ENCODE peak calls at places on chromosomes 7 and 10, in four cellular contexts. X is HCT116, S is IMR-90, O is heart left ventricle. B is an unnamed sample.

GRCh38 chr10:133163889-133164815 is 4.1 kb downstream of the KNDC1 start:
- DNase-seq in S (no peak), O (peak), X (no peak), B (no peak)

GRCh38 chr10:122374859-122375721 is 582 bp downstream of the PLEKHA1 start:
- DNase-seq in O (peak), S (peak), X (peak), B (peak)

GRCh38 chr10:132232553-132232949 is 45.8 kb downstream of the DPYSL4 start:
- DNase-seq in S (no peak), O (peak), X (no peak), B (peak)

GRCh38 chr10:69465457-69466157 is 14.3 kb downstream of the TSPAN15 start:
- DNase-seq in O (no peak), S (no peak), X (no peak), B (no peak)

GRCh38 chr10:87845624-87846377 is 17.5 kb downstream of the KLLN start:
- DNase-seq in X (peak), O (no peak), S (peak), B (no peak)

GRCh38 chr7:15764986-15765385 is 78.5 kb upstream of the MEOX2 start:
- DNase-seq in X (no peak), O (no peak), S (no peak), B (no peak)

GRCh38 chr10:24465124-24465874 is 256.4 kb downstream of the KIAA1217 start:
- DNase-seq in O (no peak), X (no peak), S (peak), B (no peak)

GRCh38 chr10:124665980-124666379 is 78.2 kb downstream of the FAM53B start:
- DNase-seq in S (no peak), X (no peak), O (no peak), B (no peak)

GRCh38 chr10:69703766-69704191 is 73.7 kb downstream of the FAM241B start:
- DNase-seq in S (peak), X (peak), O (no peak), B (no peak)

GRCh38 chr10:45353176-45353575 is 20.8 kb upstream of the ALOX5 start:
- DNase-seq in X (no peak), O (no peak), S (no peak), B (no peak)

GRCh38 chr7:22269057-22269456 is 87.9 kb downstream of the RAPGEF5 start:
- DNase-seq in X (no peak), O (no peak), S (no peak), B (no peak)

GRCh38 chr7:32588657-32589056 is 93.4 kb downstream of the AVL9 start:
- DNase-seq in X (no peak), S (peak), O (no peak), B (no peak)

GRCh38 chr7:27174077-27175004 is at the start of gene HOXA10:
- DNase-seq in X (no peak), S (no peak), O (no peak), B (peak)

GRCh38 chr10:126387041-126387908 is 1.0 kb downstream of the ADAM12 start:
- DNase-seq in O (peak), S (peak), X (no peak), B (peak)

GRCh38 chr10:28661035-28661434 is 16.3 kb upstream of the BAMBI start:
- DNase-seq in O (no peak), X (no peak), S (peak), B (peak)

GRCh38 chr7:68518060-68518459 is 1080.2 kb upstream of the AUTS2 start:
- DNase-seq in S (no peak), O (no peak), X (no peak), B (no peak)

GRCh38 chr10:101123815-101124617 is 7.1 kb upstream of the TLX1 start:
- DNase-seq in X (no peak), S (no peak), O (no peak), B (no peak)

GRCh38 chr10:2005546-2005945 is 268.2 kb upstream of the ADARB2 start:
- DNase-seq in S (no peak), O (no peak), X (no peak), B (no peak)

GRCh38 chr10:85862771-85863170 is 503.8 kb downstream of the GRID1 start:
- DNase-seq in O (no peak), X (no peak), S (no peak), B (no peak)

GRCh38 chr7:150368884-150369739 is 490 bp downstream of the REPIN1 start:
- DNase-seq in O (peak), S (peak), X (peak), B (peak)

GRCh38 chr10:87054373-87055295 is 34.5 kb downstream of the FAM25A start:
- DNase-seq in O (no peak), S (peak), X (no peak), B (no peak)

GRCh38 chr10:15625261-15625660 is 94.5 kb downstream of the ITGA8 start:
- DNase-seq in S (no peak), X (no peak), O (no peak), B (no peak)

GRCh38 chr10:91672021-91672608 is 39.2 kb upstream of the PPP1R3C start:
- DNase-seq in O (no peak), X (no peak), S (peak), B (no peak)

GRCh38 chr7:107712025-107712424 is 31.9 kb upstream of the CBLL1 start:
- DNase-seq in S (no peak), O (no peak), X (no peak), B (no peak)

GRCh38 chr7:21923663-21924062 is 22.0 kb downstream of the CDCA7L start:
- DNase-seq in S (peak), O (peak), X (no peak), B (no peak)

GRCh38 chr10:89269822-89270483 is 18.4 kb upstream of the LIPA start:
- DNase-seq in O (no peak), S (no peak), X (no peak), B (no peak)

GRCh38 chr10:130230611-130231010 is 94.4 kb downstream of the GLRX3 start:
- DNase-seq in X (no peak), O (no peak), S (no peak), B (peak)

GRCh38 chr10:480928-481551 is 208.4 kb downstream of the DIP2C start:
- DNase-seq in O (no peak), X (no peak), S (peak), B (no peak)

GRCh38 chr7:98097042-98097645 is 9.5 kb upstream of the LMTK2 start:
- DNase-seq in X (peak), S (no peak), O (no peak), B (no peak)

GRCh38 chr10:11846542-11846941 is 23.4 kb downstream of the PROSER2 start:
- DNase-seq in S (peak), O (no peak), X (no peak), B (no peak)

GRCh38 chr10:4661572-4662255 is 164.3 kb upstream of the AKR1E2 start:
- DNase-seq in X (no peak), S (no peak), O (peak), B (peak)

GRCh38 chr7:73892003-73892975 is 31.3 kb downstream of the TMEM270 start:
- DNase-seq in S (peak), O (no peak), X (no peak), B (no peak)

GRCh38 chr10:1376384-1376945 is 320.3 kb downstream of the WDR37 start:
- DNase-seq in X (no peak), O (no peak), S (no peak), B (no peak)

GRCh38 chr7:102415685-102416225 is 17.6 kb upstream of the ORAI2 start:
- DNase-seq in S (no peak), X (no peak), O (no peak), B (no peak)

GRCh38 chr10:13439313-13439712 is 89.5 kb downstream of the BEND7 start:
- DNase-seq in S (no peak), O (no peak), X (no peak), B (no peak)

GRCh38 chr10:132548106-132548823 is 10.7 kb downstream of the INPP5A start:
- DNase-seq in S (no peak), X (no peak), O (no peak), B (no peak)

GRCh38 chr7:6706666-6707407 is at the start of gene ZNF12:
- DNase-seq in X (peak), O (peak), S (peak), B (peak)
- TF ChIP-seq POLR2A in X (peak), O (peak), S (peak), B (no peak)

GRCh38 chr7:725223-726005 is 1.1 kb upstream of the DNAAF5 start:
- DNase-seq in O (no peak), X (no peak), S (peak), B (no peak)

GRCh38 chr7:726854-727103 is 280 bp downstream of the DNAAF5 start:
- DNase-seq in O (no peak), S (no peak), X (no peak), B (no peak)

GRCh38 chr7:727806-728460 is 852 bp upstream of the PRKAR1B start:
- DNase-seq in S (peak), O (no peak), X (no peak), B (no peak)

GRCh38 chr7:727104-727805 is at the start of gene PRKAR1B:
- DNase-seq in X (no peak), O (no peak), S (no peak), B (peak)

DNA sequence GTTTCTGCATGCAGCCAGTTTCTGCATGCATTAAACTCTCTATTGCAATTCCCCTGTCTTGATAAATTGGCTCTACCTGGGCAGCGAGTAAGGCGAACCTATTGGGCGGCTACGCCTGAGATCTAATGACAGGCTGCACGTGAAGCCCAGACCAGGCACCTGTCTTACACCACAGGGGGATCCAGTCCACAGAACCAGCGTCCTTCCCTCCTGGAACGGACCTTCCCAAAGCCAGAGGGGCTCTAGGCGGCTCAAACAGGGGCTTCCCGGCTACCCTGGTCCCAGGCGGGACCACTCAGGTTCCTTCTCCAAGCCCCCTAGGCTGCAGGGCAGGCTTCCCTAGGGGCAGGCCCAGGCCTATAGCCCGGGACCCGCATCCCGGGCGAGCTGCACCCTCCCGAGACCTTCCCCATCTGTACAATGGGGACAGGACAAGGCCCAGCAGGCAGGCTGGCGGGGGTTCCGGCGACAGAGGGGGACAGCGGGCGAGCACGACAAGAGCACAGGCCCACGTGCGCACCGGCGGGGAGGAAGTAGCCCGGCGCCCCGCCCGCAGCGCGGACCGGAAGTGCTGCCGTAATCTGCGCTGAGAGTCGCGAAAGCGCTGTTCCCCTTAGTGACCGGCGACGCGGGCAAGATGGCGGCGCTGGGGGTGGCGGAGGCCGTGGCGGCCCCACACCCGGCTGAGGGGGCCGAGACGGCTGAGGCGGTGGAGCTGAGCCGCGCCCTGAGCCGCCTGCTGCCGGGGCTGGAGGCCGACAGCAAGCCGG is at the start of gene DNAAF5:
- DNase-seq in O (peak), S (peak), X (peak), B (peak)
- TF ChIP-seq POLR2A in O (peak), S (no peak), X (peak), B (no peak)

DNA sequence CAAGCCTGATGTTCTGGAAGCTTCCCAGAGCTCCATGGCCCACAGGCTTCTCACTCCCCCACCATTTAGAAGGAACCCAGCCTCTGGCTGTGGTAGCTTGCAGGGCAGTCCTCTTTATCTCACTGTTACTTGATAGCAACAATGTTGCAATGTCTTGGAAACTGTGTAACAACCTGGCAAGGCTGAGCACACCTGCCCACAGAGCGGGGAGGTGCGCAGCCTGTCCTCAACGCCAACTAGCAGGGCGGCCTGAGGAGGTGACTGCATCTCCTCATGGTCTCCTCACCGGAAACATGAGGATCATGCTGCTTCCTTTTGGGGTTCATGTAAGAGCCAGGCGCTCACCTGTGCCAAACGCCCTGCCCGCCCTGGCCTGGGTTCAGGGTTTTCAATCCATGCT is 43.7 kb upstream of the INSIG1 start:
- DNase-seq in S (no peak), O (no peak), X (no peak), B (no peak)
- TF ChIP-seq POLR2A in S (no peak), O (no peak), X (no peak), B (no peak)

DNA sequence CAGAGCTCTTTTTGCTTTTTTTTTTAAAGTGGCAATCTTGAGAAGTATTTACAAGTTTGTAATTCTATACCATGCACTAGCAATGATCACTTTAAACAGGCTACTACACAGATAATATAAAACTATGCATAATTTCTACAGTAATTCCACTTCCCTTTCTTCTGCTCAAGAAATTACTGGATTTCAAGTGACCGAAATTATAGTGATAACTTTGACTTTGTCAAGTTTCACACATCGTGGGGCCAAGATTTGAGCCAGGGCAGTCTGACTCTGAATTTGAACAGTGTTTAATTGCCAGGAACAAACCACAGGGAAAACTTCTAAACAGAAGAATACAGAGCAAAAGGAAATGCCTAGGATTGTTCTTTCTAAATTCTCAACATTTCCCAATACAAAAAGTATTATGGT is 288.3 kb upstream of the MKLN1 start:
- DNase-seq in S (no peak), O (no peak), X (no peak), B (no peak)
- TF ChIP-seq POLR2A in S (no peak), O (no peak), X (no peak), B (no peak)

GRCh38 chr7:5678295-5679046 is 103.0 kb downstream of the RNF216 start:
- DNase-seq in O (no peak), X (no peak), S (no peak), B (no peak)
- TF ChIP-seq POLR2A in O (no peak), X (no peak), S (no peak), B (no peak)

DNA sequence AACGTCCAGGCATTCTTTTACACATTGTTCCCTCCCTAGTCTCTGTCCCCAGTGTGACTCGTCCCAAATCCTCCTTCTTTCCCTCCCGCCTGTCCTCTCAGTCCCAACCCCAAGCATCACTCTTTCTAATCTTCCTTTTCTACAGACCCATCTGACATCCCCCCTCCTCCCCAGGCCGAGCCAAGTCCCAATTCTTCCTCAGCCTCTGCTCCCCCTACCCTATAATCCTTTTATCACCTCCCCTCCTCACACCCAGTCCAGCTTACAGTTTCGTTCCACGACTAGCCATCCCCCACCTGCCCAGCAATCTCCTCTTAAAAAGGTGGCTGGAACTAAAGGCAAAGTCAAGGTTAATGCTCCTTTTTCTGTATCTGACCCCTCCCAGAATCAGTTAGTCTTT is 95.1 kb downstream of the MACC1 start:
- DNase-seq in S (no peak), X (no peak), O (no peak), B (no peak)
- TF ChIP-seq POLR2A in S (no peak), X (no peak), O (no peak), B (no peak)

GRCh38 chr7:77799078-77799964 is 748 bp downstream of the PHTF2 start:
- DNase-seq in S (peak), O (peak), X (peak), B (peak)

GRCh38 chr7:77800158-77800557 is 1.6 kb downstream of the PHTF2 start:
- DNase-seq in S (peak), X (no peak), O (no peak), B (no peak)

GRCh38 chr7:77796960-77797359 is 1.3 kb downstream of the TMEM60 start:
- DNase-seq in O (no peak), S (no peak), X (no peak), B (no peak)

GRCh38 chr7:77797734-77798393 is 370 bp downstream of the TMEM60 start:
- DNase-seq in O (peak), X (no peak), S (peak), B (no peak)

GRCh38 chr7:77798394-77799077 is at the start of the genes PHTF2 and TMEM60:
- DNase-seq in O (peak), X (peak), S (peak), B (peak)
- TF ChIP-seq POLR2A in O (peak), X (peak), S (peak), B (no peak)

GRCh38 chr7:75738975-75739795 is 444 bp upstream of the HIP1 start:
- DNase-seq in O (peak), S (peak), X (peak), B (peak)
- TF ChIP-seq POLR2A in O (peak), S (peak), X (no peak), B (no peak)

GRCh38 chr7:40649247-40649646 is 514.4 kb downstream of the SUGCT start:
- DNase-seq in O (no peak), S (no peak), X (no peak), B (no peak)

GRCh38 chr7:40643664-40644063 is 508.9 kb downstream of the SUGCT start:
- DNase-seq in S (no peak), X (no peak), O (no peak), B (no peak)

GRCh38 chr7:40644454-40645188 is 509.8 kb downstream of the SUGCT start:
- DNase-seq in X (no peak), S (no peak), O (no peak), B (no peak)

GRCh38 chr7:40647719-40648118 is 512.9 kb downstream of the SUGCT start:
- DNase-seq in S (peak), X (no peak), O (no peak), B (no peak)

DNA sequence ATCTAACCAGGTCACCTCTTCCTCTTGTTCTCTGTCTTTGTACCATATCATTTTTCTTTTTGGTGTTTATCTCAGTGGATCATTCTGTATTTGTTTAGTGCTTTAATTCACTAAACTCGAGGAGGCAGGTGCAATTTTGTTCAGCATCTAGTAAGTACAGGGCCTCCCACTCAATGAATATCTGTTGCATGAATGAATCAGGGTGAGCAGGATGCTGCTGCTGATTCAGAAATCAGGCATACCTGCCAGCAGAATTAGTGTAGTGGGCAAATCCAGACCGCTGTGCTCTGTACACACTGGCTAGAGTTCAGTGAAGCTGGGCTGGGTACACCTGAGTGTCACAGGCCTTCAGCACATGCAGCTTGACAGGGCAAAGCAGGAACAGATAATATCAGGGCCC is 511.9 kb downstream of the SUGCT start:
- DNase-seq in O (no peak), S (peak), X (no peak), B (no peak)
- TF ChIP-seq POLR2A in O (no peak), S (no peak), X (no peak), B (no peak)